ENCODE peak calls at places on chromosomes 3 and 15, in four cellular contexts. Z is uterus; N is endodermal cell; I is CD8-positive, alpha-beta T cell. X is an unnamed sample. For H3K4me1, the result is how much of the 10 kb centered on the place peaks cover.

GRCh38 chr15:93121994-93122910 is 33.2 kb upstream of the RGMA start:
- DNase-seq in Z (no peak), N (no peak), I (no peak), X (peak)

GRCh38 chr15:59290311-59291213 is 82.1 kb downstream of the MYO1E start:
- DNase-seq in Z (no peak), N (no peak), I (no peak), X (no peak)

GRCh38 chr3:56923546-56924224 is 121.9 kb upstream of the ARHGEF3 start:
- DNase-seq in Z (peak), N (peak), I (no peak), X (no peak)

GRCh38 chr3:195897081-195897852 is 11.1 kb downstream of the TNK2 start:
- DNase-seq in Z (peak), N (peak), I (no peak), X (no peak)

GRCh38 chr3:120512655-120513054 is 61.9 kb upstream of the FSTL1 start:
- DNase-seq in Z (no peak), N (no peak), I (no peak), X (no peak)

GRCh38 chr3:173688216-173688842 is 290.8 kb downstream of the NLGN1 start:
- DNase-seq in Z (no peak), N (no peak), I (no peak), X (no peak)

GRCh38 chr3:45603226-45603625 is 8.7 kb downstream of the LIMD1 start:
- DNase-seq in Z (no peak), N (no peak), I (no peak), X (no peak)

GRCh38 chr15:41337047-41337446 is 4.4 kb downstream of the NUSAP1 start:
- DNase-seq in Z (no peak), N (no peak), I (no peak), X (no peak)

GRCh38 chr15:75923756-75924155 is 20.1 kb downstream of the FBXO22 start:
- DNase-seq in Z (no peak), N (no peak), I (no peak), X (no peak)

GRCh38 chr15:34725565-34725964 is 29.2 kb downstream of the GJD2 start:
- DNase-seq in Z (no peak), N (no peak), I (no peak), X (no peak)

GRCh38 chr3:55570361-55570760 is 83.3 kb upstream of the WNT5A start:
- DNase-seq in Z (no peak), N (no peak), I (no peak), X (no peak)

GRCh38 chr15:68271854-68272471 is 5.6 kb upstream of the FEM1B start:
- DNase-seq in Z (peak), N (peak), I (no peak), X (peak)

GRCh38 chr3:93931597-93932229 is 42.0 kb downstream of the PROS1 start:
- DNase-seq in Z (no peak), N (no peak), I (no peak), X (no peak)

GRCh38 chr15:92818658-92819311 is 81.3 kb upstream of the CHD2 start:
- DNase-seq in Z (no peak), N (peak), I (no peak), X (no peak)

GRCh38 chr3:114709102-114709501 is 415.3 kb downstream of the TIGIT start:
- DNase-seq in Z (no peak), N (no peak), I (no peak), X (no peak)

GRCh38 chr3:168141405-168141993 is 45.8 kb upstream of the GOLIM4 start:
- DNase-seq in Z (no peak), N (no peak), I (no peak), X (no peak)

GRCh38 chr3:125051715-125052581 is 3.8 kb downstream of the HEG1 start:
- DNase-seq in Z (peak), N (peak), I (peak), X (peak)

GRCh38 chr3:112001516-112001915 is 2.8 kb downstream of the TAGLN3 start:
- DNase-seq in Z (no peak), N (no peak), I (no peak), X (no peak)

DNA sequence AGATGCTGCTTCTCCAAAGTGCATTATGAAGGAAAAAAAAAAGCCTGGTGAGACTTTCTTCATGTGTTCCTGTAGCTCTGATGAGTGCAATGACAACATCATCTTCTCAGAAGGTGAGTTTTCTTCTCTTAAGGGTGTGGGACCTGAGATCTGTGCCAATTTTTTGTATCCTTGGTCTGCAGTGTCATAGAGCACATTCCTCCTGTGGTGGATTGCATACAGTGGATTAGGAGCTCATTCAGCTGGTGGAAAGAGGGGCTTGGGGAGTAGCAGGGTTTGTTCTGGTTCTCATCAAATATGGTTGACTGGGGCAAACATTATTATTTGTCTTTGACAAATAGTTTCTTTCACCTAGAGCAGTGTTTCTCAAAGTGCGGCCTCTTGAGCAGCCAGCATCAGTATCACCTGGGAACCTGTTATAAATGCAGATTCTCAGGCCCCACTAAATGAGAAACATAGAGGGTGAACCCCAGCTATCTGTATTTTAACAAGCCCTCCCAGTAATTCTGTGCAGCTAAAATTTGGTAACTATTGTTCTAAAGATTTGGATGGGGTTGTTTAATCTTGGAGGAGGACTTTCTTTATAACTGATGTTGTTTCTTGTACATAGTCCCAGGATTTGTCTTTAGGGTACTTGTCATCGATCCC is 44.1 kb downstream of the TGFBR2 start:
- DNase-seq in Z (no peak), N (no peak), I (no peak), X (no peak)
- H3K4me1 ChIP-seq in Z (under half), N (under half), I (half or more), X (under half)

DNA sequence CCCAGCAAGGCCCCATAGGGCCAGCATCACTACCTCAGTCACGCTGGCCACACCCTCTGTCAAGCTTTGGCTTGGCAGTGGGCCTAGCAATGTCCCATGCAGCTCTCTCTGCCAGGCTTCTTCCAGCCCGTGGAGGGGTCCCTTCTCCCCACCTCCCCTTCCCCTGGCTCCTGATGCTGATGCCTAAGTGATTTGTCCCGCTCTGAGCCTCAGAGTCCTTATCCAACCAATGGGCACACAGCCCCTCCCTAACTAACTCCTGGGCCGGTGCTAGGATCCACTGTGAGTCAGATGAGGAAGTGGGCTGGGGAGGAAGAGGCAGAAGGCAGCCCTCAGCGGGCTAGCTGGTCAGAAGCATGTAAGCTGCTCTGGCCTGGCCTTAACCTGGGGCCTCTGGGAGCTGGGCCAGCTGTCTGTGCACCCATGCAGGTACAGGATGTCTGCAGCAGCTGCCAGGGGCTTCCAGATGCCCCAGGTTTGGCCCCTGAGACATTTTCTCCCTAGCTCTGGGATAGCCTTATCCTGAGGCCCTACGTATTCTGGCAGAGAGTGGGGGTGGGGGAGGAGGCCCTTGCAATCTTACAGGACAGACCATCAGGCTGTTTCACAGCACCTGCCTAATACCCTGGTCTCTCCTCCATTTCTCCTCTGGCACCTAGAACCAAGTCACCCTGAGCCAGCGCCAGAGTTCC is 740 bp upstream of the ZBTB47 start:
- DNase-seq in Z (peak), N (peak), I (no peak), X (no peak)
- H3K4me3 ChIP-seq in Z (peak), N (peak), I (no peak), X (no peak)

GRCh38 chr3:139389552-139390368 is at the start of gene COPB2:
- DNase-seq in Z (peak), N (peak), I (peak), X (peak)

GRCh38 chr3:139388961-139389551 is 391 bp downstream of the COPB2 start:
- DNase-seq in Z (no peak), N (no peak), I (no peak), X (peak)

GRCh38 chr3:139388077-139388476 is 1.4 kb downstream of the COPB2 start:
- DNase-seq in Z (no peak), N (no peak), I (no peak), X (no peak)
- H3K4me1 ChIP-seq in Z (under half), N (under half), I (under half), X (under half)

GRCh38 chr3:52714335-52715302 is 8.7 kb downstream of the SPCS1 start:
- DNase-seq in Z (no peak), N (peak), I (no peak), X (peak)
- H3K4me3 ChIP-seq in Z (no peak), N (no peak), I (no peak), X (peak)

DNA sequence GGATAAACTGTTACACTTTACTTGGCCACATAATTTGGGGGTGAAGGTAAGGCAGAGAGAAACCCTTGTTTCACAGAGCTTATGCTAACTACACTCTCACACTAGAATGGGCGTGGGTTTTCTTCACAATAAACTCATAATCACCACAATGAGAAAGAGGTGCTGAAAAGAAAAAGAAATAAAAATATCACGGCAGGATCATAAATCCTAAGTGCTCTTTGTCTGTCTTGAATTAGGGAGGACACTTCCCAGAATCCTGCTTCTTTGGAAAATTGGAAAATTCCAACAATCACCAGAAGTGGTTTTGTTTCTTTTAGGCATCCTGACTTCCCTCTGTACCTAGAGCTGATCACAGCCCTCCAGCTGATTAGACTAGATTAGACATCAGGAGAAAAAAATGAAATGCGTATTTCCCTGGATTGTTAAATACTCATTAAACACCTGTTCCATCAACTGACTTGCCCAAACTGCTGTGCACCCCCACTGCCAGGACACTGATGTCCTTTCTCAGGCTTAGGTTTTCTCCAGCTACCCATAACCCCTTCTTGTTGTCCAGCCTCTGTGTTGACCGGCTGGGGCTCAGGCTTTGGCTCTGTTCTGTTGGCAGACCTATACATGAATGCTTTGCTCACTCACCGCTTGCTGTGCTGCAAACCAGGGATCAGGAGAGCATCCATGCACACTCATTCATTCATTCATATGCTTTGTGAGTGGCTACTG is 41.6 kb upstream of the ACKR4 start:
- DNase-seq in Z (no peak), N (no peak), I (no peak), X (no peak)
- H3K4me1 ChIP-seq in Z (under half), N (under half), I (under half), X (under half)